ENCODE peak calls at places on chromosomes 4 and X, in six cellular contexts. P is left lung, Z is AG04449, A is AG10803, G is brain microvascular endothelial cell, M is astrocyte. T is an unnamed sample.

GRCh38 chrX:130170752-130171445 is 863 bp upstream of the RAB33A start:
- DNase-seq in P (no peak), Z (no peak), A (no peak), G (peak), M (no peak), T (peak)

GRCh38 chrX:78658851-78659744 is at the start of gene RTL3:
- DNase-seq in P (no peak), Z (peak), A (peak), G (peak), M (peak), T (peak)

GRCh38 chrX:65643786-65644111 is 23.7 kb upstream of the MSN start:
- DNase-seq in P (no peak), Z (no peak), A (no peak), G (no peak), M (no peak), T (no peak)

GRCh38 chr4:122010610-122011009 is 58.8 kb upstream of the TRPC3 start:
- DNase-seq in P (no peak), Z (no peak), A (peak), G (peak), M (peak), T (peak)

GRCh38 chrX:24133280-24133679 is 16.2 kb upstream of the ZFX start:
- DNase-seq in P (no peak), Z (no peak), A (no peak), G (no peak), M (no peak), T (no peak)

GRCh38 chrX:119105826-119106225 is 21.8 kb downstream of the KIAA1210 start:
- DNase-seq in P (no peak), Z (no peak), A (peak), G (peak), M (peak), T (peak)

GRCh38 chrX:9797961-9798360 is 11.7 kb downstream of the SHROOM2 start:
- DNase-seq in P (no peak), Z (no peak), A (no peak), G (no peak), M (no peak), T (no peak)

GRCh38 chr4:158053086-158053485 is 119.7 kb downstream of the GASK1B start:
- DNase-seq in P (no peak), Z (no peak), A (no peak), G (no peak), M (peak), T (no peak)

GRCh38 chr4:123997736-123998449 is 601.3 kb downstream of the SPRY1 start:
- DNase-seq in P (no peak), Z (no peak), A (no peak), G (no peak), M (no peak), T (no peak)

GRCh38 chr4:89142691-89143669 is 31.6 kb downstream of the TIGD2 start:
- DNase-seq in P (no peak), Z (no peak), A (no peak), G (no peak), M (no peak), T (no peak)

GRCh38 chr4:17448689-17449088 is 63.2 kb downstream of the QDPR start:
- DNase-seq in P (no peak), Z (no peak), A (peak), G (peak), M (peak), T (peak)

GRCh38 chr4:45316257-45316656 is 589.9 kb upstream of the GNPDA2 start:
- DNase-seq in P (no peak), Z (no peak), A (no peak), G (no peak), M (no peak), T (peak)

GRCh38 chrX:109855501-109855900 is 122.4 kb upstream of the ACSL4 start:
- DNase-seq in P (no peak), Z (no peak), A (no peak), G (no peak), M (no peak), T (no peak)

GRCh38 chr4:94758700-94759399 is 1.1 kb downstream of the BMPR1B start:
- DNase-seq in P (no peak), Z (no peak), A (no peak), G (peak), M (peak), T (peak)
- H3K4me3 ChIP-seq in P (peak), Z (peak), A (peak), G (peak), M (peak), T (peak)

GRCh38 chrX:147803948-147804347 is 107.8 kb upstream of the FMR1 start:
- DNase-seq in P (no peak), Z (no peak), A (peak), G (no peak), M (no peak), T (no peak)
- TF ChIP-seq CTCF in P (peak), Z (no peak), A (peak), G (no peak), M (peak), T (no peak)

DNA sequence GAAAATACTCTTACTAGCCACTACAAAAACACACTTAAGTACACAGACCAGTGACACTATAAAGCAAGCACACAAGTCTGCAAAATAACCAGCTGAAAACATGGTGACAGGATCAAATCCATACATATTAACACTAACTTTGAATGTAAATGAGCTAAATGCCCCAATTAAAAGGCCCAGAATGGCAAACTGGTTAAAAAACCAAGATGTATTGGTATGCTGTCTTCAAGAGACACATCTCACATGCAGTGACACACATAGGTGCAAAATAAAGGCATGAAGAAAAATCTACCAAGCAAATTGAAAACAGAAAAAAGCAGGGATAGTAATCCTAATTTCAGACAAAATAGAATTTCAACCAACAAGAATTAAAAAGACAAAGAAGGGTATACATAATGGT is 10.9 kb downstream of the PF4 start:
- DNase-seq in P (no peak), Z (no peak), A (no peak), G (no peak), M (no peak), T (no peak)
- H3K4me3 ChIP-seq in P (no peak), Z (no peak), A (no peak), G (no peak), M (no peak), T (no peak)

DNA sequence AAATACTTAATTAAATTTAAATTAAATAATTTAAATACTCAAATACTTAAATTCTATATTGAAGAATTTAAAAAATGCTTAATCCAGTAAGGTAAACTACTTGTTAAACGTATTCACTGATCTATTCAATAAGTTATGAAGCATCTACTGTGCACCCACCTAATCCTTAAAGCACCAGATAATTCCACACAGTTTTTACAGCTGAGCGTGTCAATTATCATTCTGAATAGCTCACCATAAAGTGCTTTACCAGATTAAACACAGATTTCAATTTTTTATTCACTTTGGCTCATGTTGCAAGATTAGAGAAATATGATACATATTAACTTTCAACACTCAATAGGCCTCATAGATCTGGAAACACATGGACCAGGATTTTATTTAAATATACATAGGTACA is 79.2 kb upstream of the DDIT4L start:
- DNase-seq in P (no peak), Z (no peak), A (no peak), G (no peak), M (no peak), T (no peak)
- TF ChIP-seq CTCF in P (no peak), Z (no peak), A (no peak), G (no peak), M (no peak), T (no peak)

GRCh38 chr4:1293981-1294380 is 4.3 kb downstream of the MAEA start:
- DNase-seq in P (no peak), Z (no peak), A (no peak), G (no peak), M (peak), T (peak)

GRCh38 chr4:1293531-1293941 is 3.8 kb downstream of the MAEA start:
- DNase-seq in P (no peak), Z (no peak), A (no peak), G (no peak), M (no peak), T (no peak)

GRCh38 chr4:1291091-1291490 is 1.4 kb downstream of the MAEA start:
- DNase-seq in P (no peak), Z (no peak), A (no peak), G (no peak), M (no peak), T (no peak)

GRCh38 chr4:1290165-1290977 is 680 bp downstream of the MAEA start:
- DNase-seq in P (no peak), Z (no peak), A (peak), G (no peak), M (no peak), T (peak)

GRCh38 chr4:1291996-1292702 is 2.5 kb downstream of the MAEA start:
- DNase-seq in P (no peak), Z (no peak), A (no peak), G (no peak), M (no peak), T (no peak)
- H3K4me3 ChIP-seq in P (no peak), Z (peak), A (no peak), G (no peak), M (no peak), T (no peak)

GRCh38 chrX:43493751-43494150 is 162.3 kb upstream of the MAOA start:
- DNase-seq in P (no peak), Z (no peak), A (no peak), G (no peak), M (no peak), T (no peak)
- TF ChIP-seq CTCF in P (no peak), Z (no peak), A (no peak), G (no peak), M (no peak), T (no peak)

GRCh38 chr4:140056015-140056414 is 98.0 kb downstream of the MAML3 start:
- DNase-seq in P (no peak), Z (no peak), A (no peak), G (no peak), M (no peak), T (no peak)
- H3K4me3 ChIP-seq in P (no peak), Z (no peak), A (no peak), G (no peak), M (no peak), T (no peak)

DNA sequence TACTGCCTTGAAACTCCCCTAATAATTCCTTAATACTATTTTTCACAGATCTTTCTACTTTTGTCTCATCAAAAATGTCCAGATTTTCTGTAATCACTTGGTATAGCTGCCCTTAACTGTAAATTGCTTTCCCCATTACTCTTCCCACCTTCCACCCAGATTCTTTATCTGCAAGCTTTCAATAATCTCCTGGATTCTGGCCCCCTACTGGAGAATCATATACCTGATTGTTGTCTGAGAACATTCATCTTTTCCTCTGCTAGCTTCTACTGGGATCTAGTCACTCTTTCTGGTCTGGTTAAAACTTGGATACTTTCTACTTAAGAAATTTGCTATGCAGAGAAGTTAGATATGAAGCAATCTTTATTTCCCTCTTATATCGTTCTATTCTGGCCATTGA is 552.6 kb downstream of the PCDH19 start:
- DNase-seq in P (no peak), Z (no peak), A (no peak), G (no peak), M (no peak), T (no peak)
- TF ChIP-seq CTCF in P (no peak), Z (no peak), A (peak), G (no peak), M (no peak), T (no peak)

GRCh38 chrX:153647461-153648357 is 706 bp downstream of the DUSP9 start:
- DNase-seq in P (peak), Z (no peak), A (no peak), G (no peak), M (no peak), T (no peak)
- H3K4me3 ChIP-seq in P (no peak), Z (no peak), A (no peak), G (no peak), M (no peak), T (no peak)